ENCODE peak calls at places on chromosomes 7 and 10, in nine cellular contexts. One of them, this sample, is unnamed. For H3K36me3, the result is how much of the 10 kb centered on the place peaks cover.

GRCh38 chr10:78551184-78552005 is 517.4 kb upstream of the ZMIZ1 start:
- DNase-seq in esophagus muscularis mucosa: no peak
- DNase-seq in upper lobe of left lung: no peak
- DNase-seq in HepG2: peak
- DNase-seq in IMR-90: no peak
- DNase-seq in transverse colon: no peak
- DNase-seq in esophagus squamous epithelium: no peak
- DNase-seq in vagina: no peak
- DNase-seq in adrenal gland: no peak
- DNase-seq in this sample: no peak

GRCh38 chr10:113880236-113880635 is 25.8 kb downstream of the NHLRC2 start:
- DNase-seq in vagina: no peak
- DNase-seq in transverse colon: no peak
- DNase-seq in HepG2: no peak
- DNase-seq in esophagus squamous epithelium: no peak
- DNase-seq in upper lobe of left lung: no peak
- DNase-seq in esophagus muscularis mucosa: no peak
- DNase-seq in adrenal gland: no peak
- DNase-seq in IMR-90: peak
- DNase-seq in this sample: no peak

GRCh38 chr10:96588601-96589419 is 2.0 kb upstream of the TM9SF3 start:
- DNase-seq in esophagus muscularis mucosa: no peak
- DNase-seq in vagina: no peak
- DNase-seq in adrenal gland: no peak
- DNase-seq in HepG2: no peak
- DNase-seq in IMR-90: peak
- DNase-seq in upper lobe of left lung: no peak
- DNase-seq in transverse colon: no peak
- DNase-seq in esophagus squamous epithelium: no peak
- DNase-seq in this sample: no peak

GRCh38 chr7:74452748-74453320 is 872 bp upstream of the GTF2IRD1 start:
- DNase-seq in adrenal gland: peak
- DNase-seq in HepG2: peak
- DNase-seq in esophagus muscularis mucosa: no peak
- DNase-seq in transverse colon: peak
- DNase-seq in esophagus squamous epithelium: no peak
- DNase-seq in upper lobe of left lung: no peak
- DNase-seq in IMR-90: no peak
- DNase-seq in vagina: no peak
- DNase-seq in this sample: no peak

GRCh38 chr10:128419466-128420019 is 293.3 kb upstream of the MKI67 start:
- DNase-seq in esophagus muscularis mucosa: peak
- DNase-seq in HepG2: no peak
- DNase-seq in transverse colon: no peak
- DNase-seq in esophagus squamous epithelium: no peak
- DNase-seq in vagina: no peak
- DNase-seq in upper lobe of left lung: no peak
- DNase-seq in adrenal gland: no peak
- DNase-seq in IMR-90: no peak
- DNase-seq in this sample: no peak

GRCh38 chr10:59606551-59606961 is 103.1 kb downstream of the SLC16A9 start:
- DNase-seq in adrenal gland: peak
- DNase-seq in esophagus squamous epithelium: no peak
- DNase-seq in esophagus muscularis mucosa: no peak
- DNase-seq in upper lobe of left lung: no peak
- DNase-seq in HepG2: no peak
- DNase-seq in transverse colon: no peak
- DNase-seq in IMR-90: peak
- DNase-seq in vagina: no peak
- DNase-seq in this sample: no peak

GRCh38 chr7:45708046-45708950 is 134.1 kb downstream of the ADCY1 start:
- DNase-seq in esophagus muscularis mucosa: peak
- DNase-seq in upper lobe of left lung: no peak
- DNase-seq in vagina: peak
- DNase-seq in adrenal gland: no peak
- DNase-seq in transverse colon: no peak
- DNase-seq in IMR-90: no peak
- DNase-seq in esophagus squamous epithelium: no peak
- DNase-seq in HepG2: no peak
- DNase-seq in this sample: no peak

GRCh38 chr10:131786756-131787605 is 113.8 kb upstream of the PPP2R2D start:
- DNase-seq in HepG2: no peak
- DNase-seq in transverse colon: no peak
- DNase-seq in esophagus squamous epithelium: no peak
- DNase-seq in adrenal gland: peak
- DNase-seq in vagina: no peak
- DNase-seq in upper lobe of left lung: no peak
- DNase-seq in esophagus muscularis mucosa: no peak
- DNase-seq in IMR-90: peak
- DNase-seq in this sample: peak

GRCh38 chr10:75202321-75203096 is 8.1 kb upstream of the VDAC2 start:
- DNase-seq in transverse colon: peak
- DNase-seq in IMR-90: peak
- DNase-seq in HepG2: peak
- DNase-seq in esophagus muscularis mucosa: no peak
- DNase-seq in upper lobe of left lung: peak
- DNase-seq in vagina: no peak
- DNase-seq in adrenal gland: peak
- DNase-seq in esophagus squamous epithelium: no peak
- DNase-seq in this sample: peak

DNA sequence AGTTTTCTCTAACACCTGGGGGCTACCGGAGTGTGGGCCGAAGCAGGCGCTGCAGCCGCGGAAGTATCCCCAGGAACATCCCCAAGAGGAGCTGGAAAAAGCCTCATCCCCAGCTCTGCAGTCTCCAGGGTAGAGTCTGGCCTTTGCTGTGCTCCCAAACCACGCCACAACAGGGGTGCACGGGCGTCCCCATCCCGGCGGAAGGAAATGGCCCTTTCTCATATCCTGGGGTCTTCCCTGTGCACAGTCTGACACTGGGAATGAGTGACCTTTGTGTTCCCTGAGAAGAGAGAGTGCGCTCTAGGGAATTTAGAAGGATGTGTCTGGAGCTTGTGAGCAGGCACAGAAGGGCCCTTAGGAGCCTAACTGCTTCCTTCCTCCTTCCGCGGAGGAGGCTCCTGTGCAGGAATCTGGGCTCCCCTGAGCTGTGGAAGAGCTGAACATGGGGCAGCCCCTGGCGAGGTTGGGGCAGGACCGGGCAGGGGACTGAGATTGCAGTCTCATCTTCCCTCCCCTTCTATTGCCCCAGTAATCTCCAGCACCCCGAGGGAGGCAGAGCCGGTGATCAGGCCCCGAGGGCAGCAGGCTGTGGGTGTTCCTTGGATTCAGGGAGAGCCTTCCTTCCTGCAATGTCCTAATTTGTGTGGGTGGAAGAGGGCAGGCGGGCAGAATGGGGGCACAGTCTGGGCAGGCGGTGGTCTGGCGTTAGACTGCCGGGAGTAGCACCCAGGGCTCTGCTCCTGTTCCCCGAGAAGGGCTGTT is 1.3 kb downstream of the REPIN1 start:
- DNase-seq in transverse colon: no peak
- DNase-seq in IMR-90: no peak
- DNase-seq in vagina: no peak
- DNase-seq in HepG2: no peak
- DNase-seq in esophagus squamous epithelium: no peak
- DNase-seq in adrenal gland: peak
- DNase-seq in esophagus muscularis mucosa: no peak
- DNase-seq in upper lobe of left lung: no peak
- DNase-seq in this sample: no peak
- TF ChIP-seq POLR2A in transverse colon: no peak
- TF ChIP-seq POLR2A in IMR-90: no peak
- TF ChIP-seq POLR2A in vagina: no peak
- TF ChIP-seq POLR2A in HepG2: no peak
- TF ChIP-seq POLR2A in esophagus squamous epithelium: no peak
- TF ChIP-seq POLR2A in adrenal gland: no peak
- TF ChIP-seq POLR2A in esophagus muscularis mucosa: no peak
- TF ChIP-seq POLR2A in upper lobe of left lung: no peak
- TF ChIP-seq POLR2A in this sample: no peak

GRCh38 chr10:117540640-117541404 is 1.7 kb upstream of the EMX2 start:
- DNase-seq in esophagus muscularis mucosa: no peak
- DNase-seq in transverse colon: no peak
- DNase-seq in esophagus squamous epithelium: no peak
- DNase-seq in vagina: no peak
- DNase-seq in adrenal gland: no peak
- DNase-seq in IMR-90: no peak
- DNase-seq in upper lobe of left lung: no peak
- DNase-seq in HepG2: no peak
- DNase-seq in this sample: no peak
- H3K4me3 ChIP-seq in esophagus muscularis mucosa: no peak
- H3K4me3 ChIP-seq in transverse colon: no peak
- H3K4me3 ChIP-seq in esophagus squamous epithelium: no peak
- H3K4me3 ChIP-seq in vagina: no peak
- H3K4me3 ChIP-seq in adrenal gland: no peak
- H3K4me3 ChIP-seq in IMR-90: no peak
- H3K4me3 ChIP-seq in upper lobe of left lung: no peak
- H3K4me3 ChIP-seq in HepG2: no peak
- H3K4me3 ChIP-seq in this sample: no peak

GRCh38 chr10:48905311-48905710 is 34.3 kb downstream of the LRRC18 start:
- DNase-seq in IMR-90: no peak
- DNase-seq in HepG2: no peak
- DNase-seq in esophagus squamous epithelium: no peak
- DNase-seq in upper lobe of left lung: no peak
- DNase-seq in transverse colon: no peak
- DNase-seq in vagina: peak
- DNase-seq in adrenal gland: no peak
- DNase-seq in esophagus muscularis mucosa: no peak
- DNase-seq in this sample: no peak
- H3K36me3 ChIP-seq in IMR-90: under half
- H3K36me3 ChIP-seq in HepG2: under half
- H3K36me3 ChIP-seq in esophagus squamous epithelium: under half
- H3K36me3 ChIP-seq in upper lobe of left lung: under half
- H3K36me3 ChIP-seq in transverse colon: under half
- H3K36me3 ChIP-seq in vagina: under half
- H3K36me3 ChIP-seq in adrenal gland: under half
- H3K36me3 ChIP-seq in esophagus muscularis mucosa: under half
- H3K36me3 ChIP-seq in this sample: under half

GRCh38 chr7:77202544-77202976 is 2.9 kb upstream of the FGL2 start:
- DNase-seq in transverse colon: peak
- DNase-seq in esophagus muscularis mucosa: no peak
- DNase-seq in vagina: no peak
- DNase-seq in upper lobe of left lung: no peak
- DNase-seq in esophagus squamous epithelium: no peak
- DNase-seq in adrenal gland: no peak
- DNase-seq in IMR-90: no peak
- DNase-seq in HepG2: no peak
- DNase-seq in this sample: no peak
- TF ChIP-seq POLR2A in transverse colon: no peak
- TF ChIP-seq POLR2A in esophagus muscularis mucosa: no peak
- TF ChIP-seq POLR2A in vagina: no peak
- TF ChIP-seq POLR2A in upper lobe of left lung: no peak
- TF ChIP-seq POLR2A in esophagus squamous epithelium: no peak
- TF ChIP-seq POLR2A in adrenal gland: no peak
- TF ChIP-seq POLR2A in IMR-90: no peak
- TF ChIP-seq POLR2A in HepG2: no peak
- TF ChIP-seq POLR2A in this sample: no peak

GRCh38 chr7:53811555-53812079 is 730.6 kb upstream of the VSTM2A start:
- DNase-seq in upper lobe of left lung: no peak
- DNase-seq in adrenal gland: peak
- DNase-seq in vagina: no peak
- DNase-seq in esophagus squamous epithelium: no peak
- DNase-seq in transverse colon: no peak
- DNase-seq in IMR-90: no peak
- DNase-seq in HepG2: no peak
- DNase-seq in esophagus muscularis mucosa: no peak
- DNase-seq in this sample: no peak
- H3K4me3 ChIP-seq in upper lobe of left lung: no peak
- H3K4me3 ChIP-seq in adrenal gland: no peak
- H3K4me3 ChIP-seq in vagina: no peak
- H3K4me3 ChIP-seq in esophagus squamous epithelium: no peak
- H3K4me3 ChIP-seq in transverse colon: no peak
- H3K4me3 ChIP-seq in IMR-90: no peak
- H3K4me3 ChIP-seq in HepG2: no peak
- H3K4me3 ChIP-seq in esophagus muscularis mucosa: no peak
- H3K4me3 ChIP-seq in this sample: no peak

GRCh38 chr10:87510025-87510424 is 5.3 kb downstream of the MINPP1 start:
- DNase-seq in upper lobe of left lung: no peak
- DNase-seq in adrenal gland: no peak
- DNase-seq in transverse colon: no peak
- DNase-seq in vagina: no peak
- DNase-seq in esophagus squamous epithelium: no peak
- DNase-seq in HepG2: no peak
- DNase-seq in esophagus muscularis mucosa: no peak
- DNase-seq in IMR-90: no peak
- DNase-seq in this sample: no peak
- H3K36me3 ChIP-seq in upper lobe of left lung: half or more
- H3K36me3 ChIP-seq in adrenal gland: under half
- H3K36me3 ChIP-seq in transverse colon: under half
- H3K36me3 ChIP-seq in vagina: under half
- H3K36me3 ChIP-seq in esophagus squamous epithelium: under half
- H3K36me3 ChIP-seq in HepG2: under half
- H3K36me3 ChIP-seq in esophagus muscularis mucosa: under half
- H3K36me3 ChIP-seq in IMR-90: under half
- H3K36me3 ChIP-seq in this sample: half or more